ENCODE peak calls at places on chromosomes 3 and 15, in seven cellular contexts. V is IMR-90, P is H1, U is neuronal stem cell, C is mesendoderm, Y is trophoblast cell, Q is H9. D is an unnamed sample.

GRCh38 chr3:45330500-45331295 is 57.7 kb upstream of the LARS2 start:
- DNase-seq in V (no peak), P (no peak), C (no peak), Y (no peak), Q (no peak), U (no peak), D (no peak)

GRCh38 chr3:184078851-184079250 is 18.0 kb upstream of the HTR3E start:
- DNase-seq in Y (no peak), V (peak), C (no peak), P (no peak), Q (no peak), U (no peak), D (no peak)

GRCh38 chr15:81419304-81419943 is 45.4 kb upstream of the TMC3 start:
- DNase-seq in U (peak), Q (peak), P (no peak), C (peak), Y (no peak), V (peak), D (peak)

GRCh38 chr3:70580021-70580420 is 267.6 kb upstream of the MDFIC2 start:
- DNase-seq in Y (no peak), C (no peak), V (peak), Q (no peak), U (no peak), P (no peak), D (no peak)

GRCh38 chr3:14369675-14370669 is 32.4 kb upstream of the SLC6A6 start:
- DNase-seq in Y (peak), V (no peak), U (no peak), P (peak), C (peak), Q (peak), D (no peak)

GRCh38 chr3:27559835-27560234 is 75.7 kb upstream of the SLC4A7 start:
- DNase-seq in U (no peak), P (no peak), Y (peak), V (peak), C (peak), Q (no peak), D (no peak)

GRCh38 chr15:99384992-99385669 is 133.8 kb downstream of the LRRC28 start:
- DNase-seq in Y (no peak), V (no peak), Q (no peak), C (peak), U (no peak), P (no peak), D (no peak)

GRCh38 chr3:190644035-190644434 is 130.2 kb downstream of the IL1RAP start:
- DNase-seq in C (no peak), P (no peak), V (no peak), U (no peak), Q (no peak), Y (peak), D (no peak)

GRCh38 chr15:31343831-31344230 is 17.2 kb downstream of the KLF13 start:
- DNase-seq in U (no peak), Q (no peak), V (no peak), C (no peak), Y (no peak), P (no peak), D (no peak)

GRCh38 chr3:157127831-157128767 is 31.8 kb downstream of the CCNL1 start:
- DNase-seq in Y (peak), U (no peak), Q (no peak), V (peak), C (peak), P (no peak), D (peak)

GRCh38 chr3:134881305-134881704 is 86.2 kb downstream of the EPHB1 start:
- DNase-seq in Y (no peak), U (no peak), Q (no peak), P (no peak), C (no peak), V (no peak), D (no peak)

GRCh38 chr15:65377976-65378366 is at the start of gene IGDCC3:
- DNase-seq in V (no peak), Q (peak), U (peak), P (peak), C (peak), Y (no peak), D (peak)

GRCh38 chr3:155426524-155427230 is 133.2 kb upstream of the STRIT1 start:
- DNase-seq in Y (peak), U (no peak), P (no peak), Q (no peak), V (no peak), C (no peak), D (peak)

GRCh38 chr3:118480101-118480860 is 554.4 kb downstream of the IGSF11 start:
- DNase-seq in Y (no peak), U (no peak), Q (no peak), C (no peak), V (no peak), P (no peak), D (no peak)

GRCh38 chr3:65107174-65107573 is 419.4 kb upstream of the ADAMTS9 start:
- DNase-seq in V (no peak), C (no peak), U (no peak), Q (no peak), Y (no peak), P (no peak), D (peak)

GRCh38 chr15:34754674-34755418 is at the start of gene GJD2:
- DNase-seq in U (peak), V (no peak), P (peak), Y (no peak), Q (peak), C (peak), D (no peak)

GRCh38 chr3:6928064-6928463 is 67.1 kb downstream of the GRM7 start:
- DNase-seq in U (no peak), V (no peak), P (no peak), C (no peak), Q (no peak), Y (no peak), D (no peak)

GRCh38 chr3:186589115-186589514 is 18.6 kb downstream of the DNAJB11 start:
- DNase-seq in P (no peak), C (peak), Y (peak), Q (no peak), U (no peak), V (peak), D (peak)

GRCh38 chr3:72957303-72957702 is 39.3 kb upstream of the PPP4R2 start:
- DNase-seq in C (no peak), Q (no peak), V (no peak), U (peak), Y (no peak), P (no peak), D (no peak)

GRCh38 chr3:21942328-21942727 is 191.3 kb upstream of the ZNF385D start:
- DNase-seq in Q (no peak), P (no peak), C (no peak), Y (peak), U (no peak), V (peak), D (peak)

GRCh38 chr3:147191795-147192385 is 214.5 kb downstream of the ZIC4 start:
- DNase-seq in P (peak), Y (peak), Q (peak), U (peak), C (peak), V (peak), D (peak)

GRCh38 chr3:44439499-44440295 is 37.8 kb downstream of the ZNF445 start:
- DNase-seq in U (no peak), Q (no peak), P (no peak), C (no peak), Y (peak), V (peak), D (peak)

GRCh38 chr15:66615175-66615495 is 49.3 kb upstream of the LCTL start:
- DNase-seq in C (no peak), V (no peak), Y (no peak), P (no peak), U (no peak), Q (no peak), D (no peak)

GRCh38 chr3:192834428-192834827 is 83.2 kb downstream of the MB21D2 start:
- DNase-seq in Q (no peak), P (no peak), C (no peak), V (no peak), Y (no peak), U (no peak), D (peak)

GRCh38 chr3:48431224-48432029 is 1.5 kb upstream of the PLXNB1 start:
- DNase-seq in V (no peak), P (no peak), C (no peak), Y (no peak), Q (no peak), U (no peak), D (no peak)

GRCh38 chr15:72033285-72033684 is 84.7 kb downstream of the MYO9A start:
- DNase-seq in C (no peak), Q (no peak), Y (peak), V (no peak), P (no peak), U (no peak), D (no peak)
- H3K4ac ChIP-seq in C (no peak), Q (no peak), Y (no peak), V (no peak), P (no peak), U (no peak), D (no peak)

GRCh38 chr15:27797765-27798164 is 301.4 kb downstream of the OCA2 start:
- DNase-seq in P (no peak), Y (no peak), C (no peak), Q (no peak), U (no peak), V (no peak), D (no peak)
- H3K4ac ChIP-seq in P (peak), Y (no peak), C (no peak), Q (no peak), U (no peak), V (no peak), D (no peak)

GRCh38 chr3:61897848-61898247 is 336.5 kb downstream of the PTPRG start:
- DNase-seq in U (no peak), Y (no peak), Q (no peak), C (no peak), P (no peak), V (no peak), D (no peak)

GRCh38 chr3:61892881-61893280 is 331.5 kb downstream of the PTPRG start:
- DNase-seq in C (peak), Q (no peak), P (no peak), Y (no peak), U (no peak), V (no peak), D (no peak)

GRCh38 chr3:61896251-61896650 is 334.9 kb downstream of the PTPRG start:
- DNase-seq in U (no peak), V (no peak), Q (no peak), P (no peak), C (no peak), Y (no peak), D (no peak)

GRCh38 chr3:61893840-61894566 is 332.6 kb downstream of the PTPRG start:
- DNase-seq in V (no peak), Q (no peak), Y (no peak), P (no peak), C (no peak), U (no peak), D (no peak)

GRCh38 chr3:61894988-61895935 is 333.9 kb downstream of the PTPRG start:
- DNase-seq in P (no peak), C (peak), Q (peak), V (peak), Y (peak), U (no peak), D (peak)
- H3K4ac ChIP-seq in P (no peak), C (no peak), Q (no peak), V (no peak), Y (no peak), U (no peak), D (no peak)

DNA sequence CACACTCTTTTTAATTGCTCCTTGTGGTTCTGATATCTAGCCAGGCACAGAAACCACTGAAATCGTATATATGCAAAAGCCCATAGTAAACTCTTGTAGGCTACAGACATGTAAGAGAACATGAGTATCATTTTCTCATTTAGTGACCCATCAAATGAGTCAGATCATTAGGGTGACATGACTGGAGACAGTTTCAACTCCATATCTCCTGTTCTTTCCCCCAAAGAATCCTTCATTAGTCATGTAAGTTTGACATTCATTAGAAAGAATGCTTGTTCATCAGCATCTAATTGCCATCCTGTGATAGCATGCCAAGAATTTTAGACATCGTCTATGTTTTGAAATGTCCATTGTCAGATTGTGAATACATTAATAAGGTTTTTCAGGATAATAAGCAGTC is 264.9 kb upstream of the TPM1 start:
- DNase-seq in Y (no peak), V (peak), Q (no peak), C (no peak), U (no peak), P (no peak), D (no peak)
- H3K4ac ChIP-seq in Y (no peak), V (no peak), Q (no peak), C (no peak), U (no peak), P (no peak), D (no peak)

GRCh38 chr3:179133575-179133974 is 14.6 kb upstream of the PIK3CA start:
- DNase-seq in Q (no peak), Y (no peak), U (no peak), P (no peak), V (no peak), C (no peak), D (no peak)
- H3K4ac ChIP-seq in Q (no peak), Y (no peak), U (no peak), P (no peak), V (no peak), C (no peak), D (no peak)

D was measured in mesenchymal stem cell.